ENCODE peak calls at places on chromosomes 5 and 9, in ten cellular contexts. M is GM23338; T is choroid plexus epithelial cell; U is stomach; F is CD8-positive, alpha-beta T cell; E is spleen; A is Calu3; S is osteoblast; K is GM13977; X is AG04450. Y is an unnamed sample.

GRCh38 chr5:168136340-168136739 is 155.1 kb upstream of the WWC1 start:
- DNase-seq in M (no peak), T (no peak), U (peak; percentile 84), F (no peak), E (no peak), A (no peak), S (no peak), K (no peak), X (no peak), Y (no peak)

GRCh38 chr9:69149321-69149807 is 24.7 kb upstream of the TJP2 start:
- DNase-seq in M (peak; percentile 42), T (peak; percentile 94), U (no peak), F (no peak), E (no peak), A (no peak), S (peak; percentile 84), K (no peak), X (peak; percentile 65), Y (no peak)

GRCh38 chr5:5340206-5340729 is 82.2 kb upstream of the ICE1 start:
- DNase-seq in M (peak; percentile 75), T (peak; percentile 97), U (peak; percentile 28), F (no peak), E (no peak), A (no peak), S (peak; percentile 92), K (no peak), X (peak; percentile 49), Y (no peak)

GRCh38 chr9:123150708-123151503 is 117.4 kb downstream of the GPR21 start:
- DNase-seq in M (no peak), T (peak; percentile 18), U (no peak), F (no peak), E (no peak), A (no peak), S (no peak), K (no peak), X (no peak), Y (no peak)

GRCh38 chr5:4651811-4652565 is 488.1 kb upstream of the ADAMTS16 start:
- DNase-seq in M (peak; percentile 16), T (no peak), U (no peak), F (no peak), E (no peak), A (no peak), S (no peak), K (no peak), X (no peak), Y (no peak)

GRCh38 chr9:121582641-121583040 is 68.8 kb upstream of the DAB2IP start:
- DNase-seq in M (no peak), T (no peak), U (no peak), F (no peak), E (no peak), A (no peak), S (no peak), K (no peak), X (no peak), Y (no peak)

GRCh38 chr9:7186175-7186574 is 428.4 kb downstream of the KDM4C start:
- DNase-seq in M (peak; percentile 64), T (peak; percentile 65), U (no peak), F (no peak), E (no peak), A (no peak), S (no peak), K (no peak), X (no peak), Y (no peak)

GRCh38 chr5:177378884-177379883 is 5.0 kb upstream of the SLC34A1 start:
- DNase-seq in M (no peak), T (peak; percentile 93), U (no peak), F (no peak), E (no peak), A (peak; percentile 67), S (peak; percentile 97), K (peak; percentile 80), X (peak; percentile 82), Y (no peak)

GRCh38 chr5:72093824-72094223 is 13.5 kb upstream of the MAP1B start:
- DNase-seq in M (no peak), T (no peak), U (no peak), F (no peak), E (no peak), A (no peak), S (no peak), K (no peak), X (no peak), Y (no peak)

GRCh38 chr9:13450723-13451122 is 171.2 kb upstream of the MPDZ start:
- DNase-seq in M (no peak), T (no peak), U (no peak), F (no peak), E (no peak), A (no peak), S (no peak), K (peak; percentile 12), X (no peak), Y (no peak)

GRCh38 chr9:841371-842209 is at the start of gene DMRT1:
- DNase-seq in M (peak; percentile 64), T (no peak), U (no peak), F (no peak), E (peak; percentile 76), A (no peak), S (no peak), K (peak; percentile 59), X (no peak), Y (peak; percentile 18)

GRCh38 chr5:153779852-153780251 is 258.9 kb downstream of the FAM114A2 start:
- DNase-seq in M (no peak), T (no peak), U (no peak), F (no peak), E (no peak), A (no peak), S (no peak), K (no peak), X (no peak), Y (no peak)

GRCh38 chr5:166382031-166382430 is 1909.4 kb upstream of the WWC1 start:
- DNase-seq in M (peak; percentile 85), T (no peak), U (no peak), F (no peak), E (no peak), A (peak; percentile 7), S (no peak), K (no peak), X (no peak), Y (no peak)

DNA sequence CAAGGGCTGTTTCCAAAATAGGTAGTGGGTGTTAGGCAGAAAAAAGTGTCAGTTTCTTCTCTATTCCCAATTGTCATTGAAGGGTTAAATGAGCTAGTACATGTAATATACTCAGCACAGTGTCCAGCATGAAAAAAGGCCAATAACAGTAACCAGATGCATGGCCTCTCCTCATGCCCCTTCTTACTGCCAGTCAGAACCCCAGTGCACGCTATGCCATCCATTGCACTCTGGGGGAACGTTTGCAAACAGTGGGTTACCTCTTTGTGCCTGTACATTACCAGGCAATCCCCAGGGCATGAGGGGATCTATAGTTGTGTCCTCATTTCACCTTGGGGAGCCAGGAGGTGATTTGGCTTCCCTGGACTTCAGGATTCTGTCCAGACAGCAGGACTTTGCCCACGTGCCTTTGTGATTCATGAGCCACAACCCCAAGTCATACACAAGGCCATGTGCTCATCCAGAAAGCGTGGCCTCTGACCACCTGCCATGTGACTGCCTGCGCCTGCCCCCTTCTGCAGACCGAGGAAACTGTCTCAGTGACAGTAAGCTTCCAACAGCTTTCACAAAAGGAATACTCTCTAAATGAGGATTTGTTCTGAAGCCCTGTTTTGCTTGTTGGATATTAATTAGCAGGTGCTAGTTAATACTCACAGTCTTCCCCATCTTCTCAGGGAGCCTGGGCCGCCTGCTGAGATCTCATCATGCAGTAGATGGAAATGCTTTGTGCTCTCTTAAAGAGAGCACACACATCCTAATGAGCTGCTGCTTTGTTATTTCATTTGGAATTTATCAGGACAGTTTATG is 36.8 kb upstream of the ANGPTL2 start:
- DNase-seq in M (peak; percentile 70), T (peak; percentile 93), U (peak; percentile 26), F (no peak), E (no peak), A (peak; percentile 31), S (peak; percentile 87), K (no peak), X (peak; percentile 60), Y (no peak)
- TF ChIP-seq CTCF in M (peak; percentile 55), T (peak; percentile 57), U (no peak), F (no peak), E (no peak), A (no peak), S (peak; percentile 50), K (no peak), X (peak; percentile 41), Y (peak; percentile 28)

DNA sequence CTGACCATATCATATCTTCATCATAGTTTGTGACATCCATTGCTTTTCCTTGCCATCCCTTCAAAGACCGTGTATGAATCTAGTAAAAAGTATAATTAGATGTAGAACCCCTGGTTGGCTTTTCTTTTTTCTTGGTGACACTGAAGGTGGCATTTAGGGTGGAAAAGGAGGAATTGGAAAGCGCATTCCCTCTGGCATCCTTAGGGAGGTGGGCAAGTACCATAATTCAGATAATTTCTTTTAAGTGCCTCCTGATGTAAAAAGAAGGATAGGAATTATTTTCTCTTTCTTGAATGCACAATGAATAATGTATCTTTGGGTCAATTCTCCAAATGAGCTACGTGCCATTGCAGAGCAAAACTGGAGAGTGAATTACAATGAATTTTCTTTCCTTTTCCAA is 73.2 kb upstream of the SMARCA2 start:
- DNase-seq in M (peak; percentile 39), T (peak; percentile 10), U (no peak), F (no peak), E (no peak), A (no peak), S (no peak), K (no peak), X (no peak), Y (no peak)
- TF ChIP-seq CTCF in M (peak; percentile 68), T (peak; percentile 43), U (no peak), F (no peak), E (peak; percentile 10), A (no peak), S (peak; percentile 45), K (peak; percentile 52), X (peak; percentile 21), Y (no peak)

GRCh38 chr9:111696796-111697195 is 35.4 kb downstream of the GNG10 start:
- DNase-seq in M (no peak), T (no peak), U (no peak), F (no peak), E (no peak), A (no peak), S (no peak), K (no peak), X (no peak), Y (no peak)

GRCh38 chr9:111691686-111692329 is 30.4 kb downstream of the GNG10 start:
- DNase-seq in M (peak; percentile 27), T (peak; percentile 68), U (no peak), F (no peak), E (no peak), A (no peak), S (peak; percentile 68), K (no peak), X (peak; percentile 4), Y (no peak)
- TF ChIP-seq CTCF in M (peak; percentile 44), T (peak; percentile 51), U (no peak), F (no peak), E (peak; percentile 21), A (peak; percentile 33), S (peak; percentile 48), K (peak; percentile 29), X (peak; percentile 55), Y (peak; percentile 45)

DNA sequence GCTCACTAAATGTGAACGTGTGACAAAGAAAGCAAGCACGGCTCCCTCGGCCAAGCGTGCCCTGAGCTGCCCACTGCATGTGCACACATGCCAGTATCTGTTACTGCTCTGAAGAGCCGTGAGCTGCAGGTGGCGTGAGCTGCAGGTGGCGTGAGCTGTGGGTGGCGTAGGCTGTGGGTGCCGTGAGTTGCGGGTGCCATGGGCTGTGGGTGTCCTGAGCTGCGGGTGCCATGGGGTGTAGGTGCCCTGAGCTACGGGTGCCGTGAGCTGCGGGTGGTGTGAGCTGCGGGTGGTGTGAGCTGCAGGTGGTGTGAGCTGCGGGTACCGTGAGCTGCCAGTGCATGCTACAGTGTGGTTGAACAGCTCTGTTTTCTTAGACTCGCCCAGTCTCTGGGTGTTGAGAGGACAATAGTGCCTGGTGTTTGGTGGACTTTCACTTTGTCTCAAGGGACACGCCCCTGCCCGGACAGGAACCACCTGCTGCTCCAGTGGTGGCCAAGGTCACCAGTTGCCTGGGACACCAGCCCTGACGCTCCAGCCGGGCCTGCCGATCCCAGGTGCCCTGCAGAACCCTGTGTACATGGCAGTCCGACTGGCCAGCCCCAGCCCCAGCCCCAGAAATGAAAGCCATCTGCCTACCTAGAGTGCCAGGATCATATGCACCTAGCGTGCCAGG is 6.7 kb downstream of the CCDC187 start:
- DNase-seq in M (no peak), T (no peak), U (peak; percentile 89), F (no peak), E (no peak), A (peak; percentile 58), S (no peak), K (no peak), X (no peak), Y (no peak)
- TF ChIP-seq CTCF in M (no peak), T (no peak), U (no peak), F (no peak), E (no peak), A (no peak), S (no peak), K (no peak), X (no peak), Y (no peak)